ENCODE peak calls at places on chromosomes 2 and 18, in five cellular contexts. J is neuronal stem cell, M is trophoblast cell, U is H9, Y is H1. V is an unnamed sample.

GRCh38 chr2:239991689-239992314 is 33.3 kb downstream of the NDUFA10 start:
- DNase-seq in Y (no peak), U (no peak), M (peak), J (peak), V (peak)

GRCh38 chr2:222025891-222026271 is 272.9 kb downstream of the PAX3 start:
- DNase-seq in M (no peak), U (peak), J (no peak), Y (peak), V (no peak)

GRCh38 chr18:66734451-66734850 is 130.6 kb upstream of the CDH19 start:
- DNase-seq in M (no peak), Y (no peak), U (no peak), J (no peak), V (no peak)

GRCh38 chr2:10911291-10912075 is at the start of gene KCNF1:
- DNase-seq in Y (no peak), M (peak), J (peak), U (peak), V (peak)

GRCh38 chr2:215003001-215003400 is 135.4 kb downstream of the ABCA12 start:
- DNase-seq in M (no peak), J (peak), Y (no peak), U (no peak), V (no peak)

GRCh38 chr18:57816208-57816999 is 13.3 kb upstream of the ATP8B1 start:
- DNase-seq in Y (no peak), M (peak), U (no peak), J (no peak), V (no peak)

GRCh38 chr2:67600946-67601345 is 203.8 kb downstream of the ETAA1 start:
- DNase-seq in J (no peak), Y (no peak), M (peak), U (no peak), V (peak)

GRCh38 chr2:24009367-24009679 is 562 bp upstream of the MFSD2B start:
- DNase-seq in J (no peak), M (no peak), Y (no peak), U (no peak), V (no peak)

GRCh38 chr2:166932032-166932431 is 43.8 kb downstream of the XIRP2 start:
- DNase-seq in M (no peak), U (no peak), Y (no peak), J (no peak), V (peak)

GRCh38 chr18:35642802-35643201 is 61.3 kb downstream of the GALNT1 start:
- DNase-seq in J (no peak), M (no peak), U (no peak), Y (no peak), V (peak)

GRCh38 chr18:72762505-72763122 is 105.2 kb downstream of the NETO1 start:
- DNase-seq in Y (no peak), J (peak), U (no peak), M (peak), V (peak)

GRCh38 chr18:13611058-13611615 is 115.2 kb downstream of the FAM210A start:
- DNase-seq in J (peak), M (peak), U (peak), Y (no peak), V (no peak)

DNA sequence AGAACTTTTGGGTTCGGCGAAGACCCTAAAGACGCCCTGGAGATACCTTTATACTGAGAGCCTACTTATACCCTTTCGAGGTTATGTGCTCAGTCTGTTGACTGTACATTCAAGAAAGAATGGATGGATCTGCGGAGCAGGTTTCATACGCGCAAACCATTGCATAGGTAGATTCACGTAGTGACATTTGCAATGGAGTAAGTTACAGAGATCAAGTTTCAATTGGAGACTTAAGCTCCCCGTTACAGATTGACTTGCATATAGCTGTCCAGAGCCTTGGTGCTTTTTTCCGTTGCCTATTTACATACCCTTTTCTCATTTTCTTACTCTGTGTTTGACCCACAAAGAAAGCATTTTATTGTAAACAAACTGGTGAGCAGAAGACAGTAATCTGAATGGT is 923 bp downstream of the PSMD1 start:
- DNase-seq in M (peak), Y (no peak), J (no peak), U (no peak), V (peak)
- H3K23ac ChIP-seq in M (no peak), Y (no peak), J (no peak), U (no peak), V (no peak)

DNA sequence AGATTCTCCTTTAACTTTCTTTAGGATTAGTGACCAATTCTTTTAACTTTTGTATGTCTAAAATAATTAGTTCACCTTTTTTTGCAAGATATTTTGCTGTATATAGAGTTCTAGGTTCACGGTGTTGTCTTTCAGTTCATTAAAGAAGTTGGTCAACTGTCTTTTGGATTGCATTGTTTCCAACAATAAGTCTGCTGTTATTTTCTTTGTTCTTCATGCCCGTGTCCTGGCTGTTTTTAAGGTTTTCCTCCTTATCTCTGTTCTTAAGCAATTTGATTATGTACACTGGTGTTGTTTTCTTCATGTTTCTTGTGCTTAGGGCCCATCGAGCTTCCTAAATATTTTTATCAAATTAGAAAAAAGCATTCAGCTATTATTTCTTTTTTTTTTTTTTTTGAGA is 54.4 kb downstream of the LBH start:
- DNase-seq in M (no peak), Y (no peak), U (no peak), J (no peak), V (no peak)
- H2BK12ac ChIP-seq in M (no peak), Y (no peak), U (no peak), J (no peak), V (no peak)

DNA sequence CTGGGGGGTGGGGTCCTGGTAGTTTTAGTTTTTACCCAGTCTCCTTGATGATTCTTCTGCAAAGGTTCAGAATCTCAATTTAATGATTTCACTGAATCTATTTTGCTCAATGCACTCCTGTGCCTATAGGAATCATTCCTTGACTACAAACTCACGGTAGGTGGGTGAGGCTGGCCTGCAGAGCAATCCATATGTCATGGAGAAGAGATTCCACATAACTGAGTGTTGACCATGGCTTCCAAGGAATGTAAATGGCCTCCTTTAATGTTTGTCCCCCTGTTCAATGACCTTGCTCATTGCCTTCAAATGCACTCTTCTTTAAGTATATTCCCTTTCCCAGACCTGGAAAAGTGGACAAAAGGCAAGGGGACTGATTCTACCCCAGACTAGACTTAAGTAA is 12.5 kb downstream of the FAP start:
- DNase-seq in M (peak), U (no peak), Y (no peak), J (no peak), V (no peak)
- H3K23ac ChIP-seq in M (no peak), U (no peak), Y (no peak), J (no peak), V (no peak)

GRCh38 chr2:81981616-81982015 is 1677.1 kb upstream of the LRRTM1 start:
- DNase-seq in U (no peak), M (no peak), J (no peak), Y (no peak), V (no peak)

GRCh38 chr2:81987370-81987769 is 1682.8 kb upstream of the LRRTM1 start:
- DNase-seq in J (no peak), Y (no peak), U (no peak), M (no peak), V (no peak)

GRCh38 chr2:81984969-81985637 is 1680.6 kb upstream of the LRRTM1 start:
- DNase-seq in Y (no peak), J (no peak), M (no peak), U (peak), V (no peak)
- H2BK12ac ChIP-seq in Y (no peak), J (no peak), M (no peak), U (no peak), V (no peak)

GRCh38 chr2:109633284-109633961 is 19.3 kb downstream of the SOWAHC start:
- DNase-seq in U (no peak), J (no peak), M (no peak), Y (no peak), V (no peak)
- H3K23ac ChIP-seq in U (no peak), J (no peak), M (no peak), Y (no peak), V (no peak)

GRCh38 chr2:154638768-154639167 is 59.7 kb upstream of the KCNJ3 start:
- DNase-seq in U (no peak), M (no peak), Y (no peak), J (no peak), V (no peak)

GRCh38 chr2:154637426-154637825 is 61.1 kb upstream of the KCNJ3 start:
- DNase-seq in J (no peak), M (no peak), Y (no peak), U (no peak), V (no peak)

DNA sequence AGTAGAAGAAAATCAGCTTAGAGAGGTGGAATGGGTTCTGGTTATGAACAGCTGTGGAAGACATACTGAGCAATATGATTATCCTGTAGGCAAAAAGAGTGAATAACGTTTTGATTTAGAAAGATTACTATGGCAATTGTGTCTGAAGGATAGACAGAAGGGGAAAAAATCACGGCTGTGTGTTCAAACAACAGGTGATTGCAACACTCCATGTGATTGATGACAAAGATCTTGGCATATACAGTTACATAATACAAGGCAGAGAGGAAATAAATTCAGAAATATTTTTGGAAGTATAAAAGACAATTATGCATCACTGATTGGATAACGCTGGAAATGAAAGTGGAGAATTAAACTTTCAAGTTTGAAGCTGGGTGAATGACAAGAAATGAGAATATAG is 58.5 kb upstream of the KCNJ3 start:
- DNase-seq in U (no peak), J (no peak), Y (no peak), M (no peak), V (no peak)
- H2BK12ac ChIP-seq in U (no peak), J (no peak), Y (no peak), M (no peak), V (no peak)

DNA sequence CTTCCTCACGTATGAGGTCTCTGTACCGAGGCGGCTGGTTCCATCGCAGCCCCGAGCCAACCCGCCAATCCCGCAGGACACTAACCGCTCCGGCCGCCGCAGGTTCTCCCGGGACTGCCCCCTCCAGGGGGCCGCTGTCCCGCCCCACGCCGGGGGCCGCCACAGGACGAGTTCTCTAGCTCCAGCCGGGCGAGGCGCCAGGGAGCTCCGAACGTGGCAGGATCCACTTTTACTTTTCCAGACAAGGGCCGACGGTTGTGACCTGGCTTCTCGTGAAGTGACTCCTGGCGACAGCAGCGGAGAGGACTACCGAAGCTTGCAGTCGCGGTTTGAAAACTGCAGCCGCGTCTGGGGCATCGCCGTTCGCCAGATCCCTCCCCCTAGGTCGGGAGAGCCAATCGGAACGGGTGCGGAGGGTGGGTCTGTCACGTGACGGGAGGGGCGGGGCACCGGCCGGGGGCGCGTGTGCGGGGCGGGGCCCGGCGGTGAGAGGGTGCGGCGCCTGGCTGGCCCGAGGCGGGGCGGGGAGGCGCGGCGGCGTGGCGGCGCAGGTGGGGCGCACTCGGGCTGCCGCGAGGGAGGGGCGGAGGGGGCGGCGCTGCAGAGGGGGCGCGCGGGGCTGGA is at the start of gene STK17B:
- DNase-seq in M (peak), U (peak), J (peak), Y (peak), V (peak)
- H3K23ac ChIP-seq in M (no peak), U (no peak), J (peak), Y (no peak), V (peak)

V was measured in mesenchymal stem cell.